ENCODE peak calls at places on chromosomes 16 and 17, in four cellular contexts. U, C, A and G are unnamed samples.

GRCh38 chr16:78596348-78596995 is 497.0 kb downstream of the WWOX start:
- DNase-seq in U (no peak), C (no peak), A (no peak), G (no peak)

GRCh38 chr17:35804658-35805192 is 4.6 kb upstream of the TAF15 start:
- DNase-seq in U (peak), C (no peak), A (peak), G (peak)

GRCh38 chr16:69127966-69128510 is 4.3 kb downstream of the CHTF8 start:
- DNase-seq in U (no peak), C (no peak), A (no peak), G (no peak)

GRCh38 chr16:840561-841454 is 40.3 kb upstream of the GNG13 start:
- DNase-seq in U (no peak), C (no peak), A (no peak), G (no peak)

GRCh38 chr16:58027341-58028167 is 2.0 kb downstream of the MMP15 start:
- DNase-seq in U (no peak), C (no peak), A (no peak), G (no peak)

GRCh38 chr16:8986111-8986510 is 22.4 kb upstream of the USP7 start:
- DNase-seq in U (no peak), C (no peak), A (no peak), G (no peak)

GRCh38 chr17:64544742-64545141 is 38.0 kb downstream of the CEP95 start:
- DNase-seq in U (no peak), C (no peak), A (no peak), G (no peak)

GRCh38 chr16:11499295-11500089 is 87.2 kb downstream of the LITAF start:
- DNase-seq in U (no peak), C (no peak), A (no peak), G (no peak)

GRCh38 chr16:27439273-27440018 is 37.5 kb downstream of the IL21R start:
- DNase-seq in U (no peak), C (no peak), A (no peak), G (no peak)

GRCh38 chr16:24013733-24014645 is 178.2 kb downstream of the PRKCB start:
- DNase-seq in U (no peak), C (peak), A (no peak), G (no peak)

GRCh38 chr16:919658-920631 is 50.8 kb downstream of the LMF1 start:
- DNase-seq in U (peak), C (no peak), A (no peak), G (peak)

GRCh38 chr16:56673916-56674315 is 4.3 kb downstream of the MT1H start:
- DNase-seq in U (no peak), C (no peak), A (no peak), G (no peak)

GRCh38 chr16:85498607-85499006 is 114.5 kb upstream of the GSE1 start:
- DNase-seq in U (no peak), C (no peak), A (peak), G (no peak)

GRCh38 chr17:10059684-10060211 is 138.7 kb downstream of the GAS7 start:
- DNase-seq in U (no peak), C (no peak), A (no peak), G (no peak)

GRCh38 chr17:64406321-64407200 is 15.9 kb upstream of the PECAM1 start:
- DNase-seq in U (no peak), C (no peak), A (no peak), G (no peak)

GRCh38 chr17:17938388-17939107 is 33.7 kb downstream of the TOM1L2 start:
- DNase-seq in U (no peak), C (no peak), A (no peak), G (no peak)

GRCh38 chr16:26598061-26598460 is 468.7 kb upstream of the C16orf82 start:
- DNase-seq in U (no peak), C (peak), A (no peak), G (no peak)

GRCh38 chr17:50939795-50940684 is 73.9 kb upstream of the TOB1 start:
- DNase-seq in U (no peak), C (no peak), A (no peak), G (no peak)

GRCh38 chr17:33520404-33521032 is 227.4 kb upstream of the ASIC2 start:
- DNase-seq in U (no peak), C (peak), A (peak), G (no peak)

GRCh38 chr16:89319883-89320716 is 102.6 kb downstream of the ZNF778 start:
- DNase-seq in U (no peak), C (peak), A (no peak), G (no peak)

GRCh38 chr16:10126686-10127085 is 55.5 kb downstream of the GRIN2A start:
- DNase-seq in U (no peak), C (no peak), A (no peak), G (peak)

GRCh38 chr17:58344791-58345157 is 7.2 kb downstream of the SUPT4H1 start:
- DNase-seq in U (no peak), C (peak), A (no peak), G (no peak)

GRCh38 chr17:73976676-73977521 is 226.6 kb upstream of the RPL38 start:
- DNase-seq in U (no peak), C (no peak), A (peak), G (no peak)

GRCh38 chr16:21656795-21657768 is 4.7 kb upstream of the IGSF6 start:
- DNase-seq in U (no peak), C (no peak), A (no peak), G (no peak)

GRCh38 chr17:5331506-5331905 is 49.4 kb downstream of the RABEP1 start:
- DNase-seq in U (no peak), C (no peak), A (no peak), G (no peak)

GRCh38 chr16:10182186-10182683 is at the start of gene GRIN2A:
- DNase-seq in U (no peak), C (no peak), A (no peak), G (no peak)

GRCh38 chr17:42676424-42677011 is at the start of gene PLEKHH3:
- DNase-seq in U (no peak), C (no peak), A (peak), G (no peak)

GRCh38 chr17:15972497-15972951 is 27.0 kb downstream of the ZSWIM7 start:
- DNase-seq in U (no peak), C (no peak), A (no peak), G (no peak)

GRCh38 chr17:74736423-74737298 is at the start of gene RAB37:
- DNase-seq in U (no peak), C (no peak), A (no peak), G (no peak)

GRCh38 chr17:46722662-46723285 is 95.7 kb downstream of the WNT3 start:
- DNase-seq in U (no peak), C (no peak), A (no peak), G (no peak)

GRCh38 chr16:84196727-84197486 is 6.0 kb downstream of the ADAD2 start:
- DNase-seq in U (no peak), C (no peak), A (no peak), G (no peak)